ENCODE peak calls at places on chromosomes 4 and X, in eight cellular contexts. One of them, this sample, is unnamed. For H3K4me1, the result is how much of the 10 kb centered on the place peaks cover.

GRCh38 chrX:49995021-49995731 is 72.8 kb downstream of the CLCN5 start:
- DNase-seq in tibial nerve: no peak
- DNase-seq in GM23248: peak
- DNase-seq in HCT116: peak
- DNase-seq in uterus: no peak
- DNase-seq in PC-3: peak
- DNase-seq in IMR-90: peak
- DNase-seq in stomach: no peak
- DNase-seq in this sample: peak

GRCh38 chrX:151714367-151714766 is 1.5 kb upstream of the FATE1 start:
- DNase-seq in stomach: no peak
- DNase-seq in PC-3: no peak
- DNase-seq in IMR-90: no peak
- DNase-seq in tibial nerve: no peak
- DNase-seq in GM23248: no peak
- DNase-seq in HCT116: no peak
- DNase-seq in uterus: no peak
- DNase-seq in this sample: no peak

GRCh38 chr4:41852229-41852628 is 83.0 kb upstream of the TMEM33 start:
- DNase-seq in tibial nerve: no peak
- DNase-seq in stomach: no peak
- DNase-seq in PC-3: peak
- DNase-seq in IMR-90: no peak
- DNase-seq in uterus: no peak
- DNase-seq in HCT116: no peak
- DNase-seq in GM23248: no peak
- DNase-seq in this sample: no peak

GRCh38 chr4:41146716-41147506 is 67.4 kb downstream of the APBB2 start:
- DNase-seq in IMR-90: peak
- DNase-seq in GM23248: peak
- DNase-seq in stomach: peak
- DNase-seq in tibial nerve: peak
- DNase-seq in HCT116: no peak
- DNase-seq in uterus: peak
- DNase-seq in PC-3: no peak
- DNase-seq in this sample: no peak

GRCh38 chrX:99914676-99915075 is 495.4 kb downstream of the PCDH19 start:
- DNase-seq in stomach: no peak
- DNase-seq in IMR-90: no peak
- DNase-seq in GM23248: no peak
- DNase-seq in PC-3: peak
- DNase-seq in tibial nerve: no peak
- DNase-seq in uterus: no peak
- DNase-seq in HCT116: no peak
- DNase-seq in this sample: no peak

GRCh38 chr4:27721193-27721592 is 860.6 kb downstream of the STIM2 start:
- DNase-seq in IMR-90: no peak
- DNase-seq in uterus: no peak
- DNase-seq in PC-3: no peak
- DNase-seq in stomach: no peak
- DNase-seq in HCT116: no peak
- DNase-seq in tibial nerve: no peak
- DNase-seq in GM23248: no peak
- DNase-seq in this sample: no peak

GRCh38 chr4:38024203-38024504 is 64.0 kb downstream of the PTTG2 start:
- DNase-seq in IMR-90: no peak
- DNase-seq in tibial nerve: no peak
- DNase-seq in HCT116: no peak
- DNase-seq in stomach: no peak
- DNase-seq in uterus: peak
- DNase-seq in PC-3: no peak
- DNase-seq in GM23248: no peak
- DNase-seq in this sample: no peak

GRCh38 chr4:166091914-166092510 is 219.0 kb downstream of the TLL1 start:
- DNase-seq in PC-3: peak
- DNase-seq in HCT116: peak
- DNase-seq in uterus: no peak
- DNase-seq in GM23248: peak
- DNase-seq in IMR-90: peak
- DNase-seq in tibial nerve: peak
- DNase-seq in stomach: no peak
- DNase-seq in this sample: no peak

GRCh38 chr4:86493460-86493859 is 100.7 kb upstream of the PTPN13 start:
- DNase-seq in IMR-90: peak
- DNase-seq in tibial nerve: no peak
- DNase-seq in GM23248: peak
- DNase-seq in PC-3: no peak
- DNase-seq in stomach: no peak
- DNase-seq in uterus: no peak
- DNase-seq in HCT116: no peak
- DNase-seq in this sample: no peak

GRCh38 chrX:154029439-154029838 is 9.7 kb upstream of the IRAK1 start:
- DNase-seq in HCT116: no peak
- DNase-seq in stomach: no peak
- DNase-seq in uterus: no peak
- DNase-seq in GM23248: no peak
- DNase-seq in IMR-90: no peak
- DNase-seq in tibial nerve: no peak
- DNase-seq in PC-3: no peak
- DNase-seq in this sample: no peak

GRCh38 chr4:19844436-19844835 is 407.3 kb upstream of the SLIT2 start:
- DNase-seq in stomach: no peak
- DNase-seq in PC-3: no peak
- DNase-seq in uterus: no peak
- DNase-seq in tibial nerve: no peak
- DNase-seq in IMR-90: peak
- DNase-seq in GM23248: no peak
- DNase-seq in HCT116: no peak
- DNase-seq in this sample: no peak

GRCh38 chr4:154973636-154974035 is 192.6 kb downstream of the RBM46 start:
- DNase-seq in tibial nerve: no peak
- DNase-seq in IMR-90: no peak
- DNase-seq in PC-3: no peak
- DNase-seq in uterus: no peak
- DNase-seq in HCT116: no peak
- DNase-seq in stomach: no peak
- DNase-seq in GM23248: no peak
- DNase-seq in this sample: no peak

GRCh38 chrX:146907391-146908240 is 93.1 kb upstream of the CXorf51A start:
- DNase-seq in uterus: no peak
- DNase-seq in HCT116: no peak
- DNase-seq in IMR-90: no peak
- DNase-seq in PC-3: no peak
- DNase-seq in tibial nerve: no peak
- DNase-seq in stomach: no peak
- DNase-seq in GM23248: peak
- DNase-seq in this sample: no peak

GRCh38 chrX:336227-336626 is 17.6 kb upstream of the GTPBP6 start:
- DNase-seq in tibial nerve: no peak
- DNase-seq in GM23248: no peak
- DNase-seq in stomach: no peak
- DNase-seq in IMR-90: no peak
- DNase-seq in HCT116: no peak
- DNase-seq in PC-3: no peak
- DNase-seq in uterus: no peak
- DNase-seq in this sample: no peak

GRCh38 chrX:105460366-105460765 is 239.9 kb upstream of the TEX13A start:
- DNase-seq in stomach: no peak
- DNase-seq in HCT116: no peak
- DNase-seq in tibial nerve: no peak
- DNase-seq in PC-3: peak
- DNase-seq in GM23248: no peak
- DNase-seq in IMR-90: no peak
- DNase-seq in uterus: no peak
- DNase-seq in this sample: no peak

GRCh38 chr4:80183196-80184052 is 13.9 kb upstream of the PRDM8 start:
- DNase-seq in PC-3: no peak
- DNase-seq in IMR-90: no peak
- DNase-seq in uterus: peak
- DNase-seq in HCT116: no peak
- DNase-seq in tibial nerve: no peak
- DNase-seq in GM23248: peak
- DNase-seq in stomach: no peak
- DNase-seq in this sample: no peak

GRCh38 chrX:43827791-43828190 is 54.5 kb downstream of the MAOB start:
- DNase-seq in stomach: no peak
- DNase-seq in PC-3: no peak
- DNase-seq in uterus: no peak
- DNase-seq in IMR-90: no peak
- DNase-seq in tibial nerve: no peak
- DNase-seq in HCT116: no peak
- DNase-seq in GM23248: no peak
- DNase-seq in this sample: no peak

GRCh38 chr4:175540732-175541131 is 271.3 kb downstream of the GPM6A start:
- DNase-seq in PC-3: no peak
- DNase-seq in IMR-90: no peak
- DNase-seq in stomach: no peak
- DNase-seq in tibial nerve: no peak
- DNase-seq in uterus: no peak
- DNase-seq in GM23248: no peak
- DNase-seq in HCT116: no peak
- DNase-seq in this sample: no peak

GRCh38 chr4:185597532-185598188 is 62.4 kb upstream of the PDLIM3 start:
- DNase-seq in IMR-90: peak
- DNase-seq in tibial nerve: peak
- DNase-seq in stomach: peak
- DNase-seq in HCT116: peak
- DNase-seq in uterus: peak
- DNase-seq in GM23248: peak
- DNase-seq in PC-3: peak
- DNase-seq in this sample: peak

GRCh38 chrX:19059063-19059462 is 63.2 kb downstream of the ADGRG2 start:
- DNase-seq in uterus: no peak
- DNase-seq in PC-3: no peak
- DNase-seq in IMR-90: no peak
- DNase-seq in stomach: no peak
- DNase-seq in HCT116: no peak
- DNase-seq in GM23248: no peak
- DNase-seq in tibial nerve: no peak
- DNase-seq in this sample: no peak
- H3K4me1 ChIP-seq in uterus: under half
- H3K4me1 ChIP-seq in PC-3: under half
- H3K4me1 ChIP-seq in IMR-90: under half
- H3K4me1 ChIP-seq in stomach: under half
- H3K4me1 ChIP-seq in HCT116: under half
- H3K4me1 ChIP-seq in GM23248: under half
- H3K4me1 ChIP-seq in tibial nerve: under half
- H3K4me1 ChIP-seq in this sample: under half

GRCh38 chr4:101264550-101264949 is 82.8 kb downstream of the PPP3CA start:
- DNase-seq in GM23248: no peak
- DNase-seq in tibial nerve: no peak
- DNase-seq in IMR-90: no peak
- DNase-seq in uterus: no peak
- DNase-seq in PC-3: peak
- DNase-seq in stomach: no peak
- DNase-seq in HCT116: no peak
- DNase-seq in this sample: no peak

GRCh38 chr4:101264993-101265815 is 82.1 kb downstream of the PPP3CA start:
- DNase-seq in IMR-90: no peak
- DNase-seq in HCT116: no peak
- DNase-seq in GM23248: peak
- DNase-seq in PC-3: peak
- DNase-seq in tibial nerve: no peak
- DNase-seq in stomach: no peak
- DNase-seq in uterus: no peak
- DNase-seq in this sample: no peak

GRCh38 chr4:101265816-101266172 is 81.5 kb downstream of the PPP3CA start:
- DNase-seq in stomach: no peak
- DNase-seq in tibial nerve: no peak
- DNase-seq in GM23248: no peak
- DNase-seq in PC-3: peak
- DNase-seq in IMR-90: no peak
- DNase-seq in uterus: no peak
- DNase-seq in HCT116: no peak
- DNase-seq in this sample: no peak

GRCh38 chr4:101259876-101260275 is 87.5 kb downstream of the PPP3CA start:
- DNase-seq in HCT116: no peak
- DNase-seq in PC-3: no peak
- DNase-seq in tibial nerve: no peak
- DNase-seq in uterus: no peak
- DNase-seq in stomach: no peak
- DNase-seq in GM23248: peak
- DNase-seq in IMR-90: peak
- DNase-seq in this sample: no peak

GRCh38 chr4:101262683-101263082 is 84.6 kb downstream of the PPP3CA start:
- DNase-seq in tibial nerve: no peak
- DNase-seq in uterus: no peak
- DNase-seq in stomach: no peak
- DNase-seq in GM23248: no peak
- DNase-seq in PC-3: no peak
- DNase-seq in HCT116: no peak
- DNase-seq in IMR-90: no peak
- DNase-seq in this sample: no peak
- H3K4me1 ChIP-seq in tibial nerve: under half
- H3K4me1 ChIP-seq in uterus: under half
- H3K4me1 ChIP-seq in stomach: under half
- H3K4me1 ChIP-seq in GM23248: under half
- H3K4me1 ChIP-seq in PC-3: under half
- H3K4me1 ChIP-seq in HCT116: under half
- H3K4me1 ChIP-seq in IMR-90: under half
- H3K4me1 ChIP-seq in this sample: under half

DNA sequence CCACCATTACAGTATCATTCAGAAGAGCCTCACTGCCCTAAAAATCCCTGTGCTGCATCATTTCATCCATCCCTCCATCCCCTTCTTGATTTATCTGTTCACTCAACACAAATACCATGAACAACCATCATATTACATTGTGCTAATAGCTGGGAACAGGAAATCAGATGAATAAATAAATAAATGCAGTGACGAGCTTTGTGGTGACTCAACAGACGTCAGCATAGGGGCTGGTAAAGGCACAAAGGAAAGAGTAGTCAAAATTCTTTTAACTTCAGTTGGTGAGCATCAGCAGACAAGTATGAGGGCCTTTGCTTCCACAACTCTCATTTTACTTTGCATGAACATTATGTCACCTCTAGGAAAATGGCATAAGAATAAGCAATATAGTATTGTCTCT is 65.4 kb downstream of the EDNRA start:
- DNase-seq in stomach: no peak
- DNase-seq in PC-3: peak
- DNase-seq in tibial nerve: no peak
- DNase-seq in IMR-90: peak
- DNase-seq in GM23248: peak
- DNase-seq in uterus: no peak
- DNase-seq in HCT116: no peak
- DNase-seq in this sample: no peak
- H3K4me1 ChIP-seq in stomach: under half
- H3K4me1 ChIP-seq in PC-3: under half
- H3K4me1 ChIP-seq in tibial nerve: under half
- H3K4me1 ChIP-seq in IMR-90: under half
- H3K4me1 ChIP-seq in GM23248: under half
- H3K4me1 ChIP-seq in uterus: under half
- H3K4me1 ChIP-seq in HCT116: under half
- H3K4me1 ChIP-seq in this sample: under half

DNA sequence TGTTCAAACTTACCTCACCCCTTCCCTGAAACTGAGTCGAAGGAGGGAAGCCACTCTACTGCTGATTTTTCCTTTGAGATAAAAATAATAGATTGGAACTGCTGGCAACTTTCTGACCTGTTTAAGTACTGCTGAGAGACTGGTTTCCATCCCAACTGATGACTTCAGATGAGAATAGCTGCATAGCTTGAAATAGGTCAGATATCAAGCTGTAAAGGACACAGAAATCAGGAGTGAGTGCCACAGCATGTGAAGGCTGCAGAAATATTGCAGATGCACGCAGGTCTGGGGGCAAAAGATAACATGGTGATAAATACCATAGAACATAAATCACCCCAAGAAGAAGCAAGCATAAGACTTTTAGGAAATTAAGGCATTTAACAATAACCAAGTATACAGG is 923.2 kb downstream of the SH3BGRL start:
- DNase-seq in HCT116: no peak
- DNase-seq in uterus: no peak
- DNase-seq in PC-3: no peak
- DNase-seq in GM23248: no peak
- DNase-seq in IMR-90: no peak
- DNase-seq in stomach: no peak
- DNase-seq in tibial nerve: no peak
- DNase-seq in this sample: no peak
- H3K4me1 ChIP-seq in HCT116: under half
- H3K4me1 ChIP-seq in uterus: under half
- H3K4me1 ChIP-seq in PC-3: under half
- H3K4me1 ChIP-seq in GM23248: under half
- H3K4me1 ChIP-seq in IMR-90: under half
- H3K4me1 ChIP-seq in stomach: under half
- H3K4me1 ChIP-seq in tibial nerve: under half
- H3K4me1 ChIP-seq in this sample: under half